ENCODE peak calls at places on chromosomes 5 and 9, in four cellular contexts. O is HepG2, L is K562, H is GM12878. C is an unnamed sample.

GRCh38 chr5:159581502-159582249 is 251.4 kb upstream of the IL12B start:
- DNase-seq in L (no peak), O (no peak), H (no peak), C (no peak)

GRCh38 chr5:151127926-151128325 is 29.7 kb downstream of the ANXA6 start:
- DNase-seq in H (no peak), O (no peak), L (no peak), C (no peak)

GRCh38 chr5:107088907-107089306 is 581.8 kb downstream of the EFNA5 start:
- DNase-seq in O (no peak), L (no peak), H (no peak), C (no peak)

GRCh38 chr9:10571699-10572098 is 41.1 kb downstream of the PTPRD start:
- DNase-seq in L (no peak), O (no peak), H (no peak), C (no peak)

GRCh38 chr9:126860757-126861466 is 473 bp downstream of the ZBTB34 start:
- DNase-seq in H (no peak), O (no peak), L (peak), C (peak)

GRCh38 chr9:121645003-121645402 is 6.4 kb upstream of the DAB2IP start:
- DNase-seq in H (no peak), O (no peak), L (no peak), C (no peak)

GRCh38 chr9:8362250-8362649 is 562.7 kb upstream of the DMAC1 start:
- DNase-seq in H (no peak), O (no peak), L (no peak), C (no peak)

GRCh38 chr9:114138537-114138936 is 16.8 kb upstream of the COL27A1 start:
- DNase-seq in H (no peak), O (no peak), L (no peak), C (no peak)

GRCh38 chr9:120308495-120308894 is 271.5 kb downstream of the CDK5RAP2 start:
- DNase-seq in L (no peak), O (no peak), H (no peak), C (no peak)

GRCh38 chr5:163306421-163306820 is 131.0 kb upstream of the CCNG1 start:
- DNase-seq in H (no peak), O (peak), L (peak), C (peak)

GRCh38 chr5:150284311-150284710 is 5.3 kb downstream of the CAMK2A start:
- DNase-seq in L (peak), O (no peak), H (no peak), C (no peak)

GRCh38 chr5:1202026-1202797 is 817 bp downstream of the SLC6A19 start:
- DNase-seq in L (no peak), H (no peak), O (no peak), C (no peak)

GRCh38 chr5:32339198-32339597 is 26.5 kb upstream of the MTMR12 start:
- DNase-seq in H (no peak), L (peak), O (no peak), C (no peak)

GRCh38 chr5:167743685-167744084 is 547.8 kb upstream of the WWC1 start:
- DNase-seq in H (no peak), L (no peak), O (no peak), C (no peak)

GRCh38 chr5:75265731-75266130 is 29.1 kb upstream of the ANKRD31 start:
- DNase-seq in O (peak), H (no peak), L (peak), C (peak)

GRCh38 chr5:69006030-69006429 is 87.8 kb upstream of the SLC30A5 start:
- DNase-seq in O (no peak), H (no peak), L (no peak), C (no peak)

GRCh38 chr9:121499427-121500164 is at the start of gene GGTA1:
- DNase-seq in L (peak), H (no peak), O (no peak), C (peak)

GRCh38 chr5:107563957-107564544 is 106.7 kb downstream of the EFNA5 start:
- DNase-seq in O (no peak), L (no peak), H (no peak), C (no peak)

GRCh38 chr5:159923008-159923407 is 6.7 kb downstream of the ADRA1B start:
- DNase-seq in H (no peak), O (no peak), L (no peak), C (no peak)

GRCh38 chr5:10826971-10827370 is 65.9 kb upstream of the DAP start:
- DNase-seq in L (no peak), O (no peak), H (no peak), C (no peak)

GRCh38 chr5:10828241-10828640 is 67.2 kb upstream of the DAP start:
- DNase-seq in O (no peak), L (no peak), H (no peak), C (no peak)

GRCh38 chr5:10825897-10826644 is 65.0 kb upstream of the DAP start:
- DNase-seq in L (peak), H (no peak), O (no peak), C (no peak)

GRCh38 chr5:10831416-10831815 is 70.4 kb upstream of the DAP start:
- DNase-seq in H (no peak), O (no peak), L (no peak), C (no peak)

DNA sequence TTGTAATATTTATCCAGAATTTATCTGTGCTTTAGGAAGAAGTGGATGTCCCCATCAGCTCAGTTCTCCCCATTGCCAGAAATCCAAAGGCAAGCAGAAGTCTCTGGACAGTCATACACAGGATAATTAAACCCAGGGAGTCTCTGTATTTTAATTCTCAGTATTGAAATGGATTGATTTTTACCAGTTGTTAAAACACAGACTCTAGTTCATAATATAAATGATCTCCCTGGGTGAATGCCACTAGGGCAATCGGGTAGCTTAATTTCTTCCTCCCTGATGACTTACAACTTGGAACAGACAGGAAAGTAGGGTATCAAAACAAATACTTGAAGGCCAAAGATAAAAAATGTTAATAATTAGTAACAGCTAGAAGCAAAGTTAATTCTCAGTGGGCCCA is 66.5 kb upstream of the DAP start:
- DNase-seq in L (no peak), H (no peak), O (no peak), C (no peak)
- TF ChIP-seq FOXM1 in L (no peak), H (no peak), O (no peak), C (no peak)

DNA sequence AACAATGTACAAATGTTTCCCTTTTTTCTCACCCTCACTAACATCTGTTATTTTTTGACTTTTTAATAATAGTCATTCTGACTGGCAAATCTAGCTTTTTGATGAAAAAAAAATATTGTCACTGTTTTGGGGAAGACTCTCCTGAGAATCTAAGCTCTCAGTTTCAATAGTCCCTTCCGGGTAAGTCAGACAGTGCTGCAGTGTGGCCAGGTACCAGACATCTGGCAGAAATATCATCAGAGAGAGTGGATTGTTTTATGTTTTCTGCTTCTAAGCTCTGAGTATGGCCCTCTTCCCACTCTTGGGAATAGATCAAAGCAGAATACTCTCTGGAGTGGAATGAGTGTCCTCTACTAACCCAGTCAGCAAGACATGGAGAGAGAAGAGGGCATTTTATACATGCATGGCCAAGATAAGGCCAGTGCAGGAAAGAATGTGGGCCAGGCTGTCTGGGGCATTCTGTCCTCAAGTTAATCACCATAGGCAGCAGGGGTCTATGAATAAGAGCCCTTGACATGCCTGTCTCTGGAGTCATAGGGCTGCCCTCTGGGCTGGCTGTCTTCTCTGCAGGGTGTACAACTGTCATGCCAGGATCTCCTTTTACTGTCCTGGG is 38.5 kb upstream of the OR2S2 start:
- DNase-seq in H (no peak), O (no peak), L (no peak), C (no peak)
- TF ChIP-seq BHLHE40 in H (no peak), O (no peak), L (no peak), C (no peak)

GRCh38 chr9:75907863-75908262 is 17.4 kb downstream of the PCSK5 start:
- DNase-seq in H (no peak), O (no peak), L (no peak), C (no peak)

GRCh38 chr9:75907329-75907728 is 16.9 kb downstream of the PCSK5 start:
- DNase-seq in O (peak), H (no peak), L (no peak), C (no peak)

GRCh38 chr9:75904364-75904763 is 13.9 kb downstream of the PCSK5 start:
- DNase-seq in O (no peak), H (no peak), L (no peak), C (no peak)

GRCh38 chr9:75903785-75904360 is 13.4 kb downstream of the PCSK5 start:
- DNase-seq in L (no peak), H (no peak), O (no peak), C (peak)

DNA sequence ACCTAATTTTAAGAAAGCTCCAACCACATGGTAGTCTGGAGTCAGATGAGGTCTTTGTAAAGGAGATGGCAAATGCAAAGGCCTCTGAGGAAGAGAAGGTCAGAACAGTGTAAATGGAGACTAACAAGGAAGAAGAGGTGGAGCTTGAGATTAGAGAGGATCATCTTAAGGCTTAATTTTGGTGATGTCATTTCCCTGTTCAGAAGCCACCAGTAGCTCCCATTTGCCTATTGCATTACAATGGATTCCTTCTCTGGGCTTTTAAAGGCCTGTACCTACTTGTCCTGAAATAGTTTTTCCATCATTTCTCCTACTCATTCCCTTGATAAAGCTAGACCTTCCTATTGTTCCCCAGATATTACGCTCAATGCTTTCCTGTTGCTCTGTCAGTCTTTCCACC is 16.1 kb downstream of the PCSK5 start:
- DNase-seq in L (no peak), O (no peak), H (no peak), C (no peak)
- TF ChIP-seq FOXM1 in L (no peak), O (no peak), H (no peak), C (no peak)

DNA sequence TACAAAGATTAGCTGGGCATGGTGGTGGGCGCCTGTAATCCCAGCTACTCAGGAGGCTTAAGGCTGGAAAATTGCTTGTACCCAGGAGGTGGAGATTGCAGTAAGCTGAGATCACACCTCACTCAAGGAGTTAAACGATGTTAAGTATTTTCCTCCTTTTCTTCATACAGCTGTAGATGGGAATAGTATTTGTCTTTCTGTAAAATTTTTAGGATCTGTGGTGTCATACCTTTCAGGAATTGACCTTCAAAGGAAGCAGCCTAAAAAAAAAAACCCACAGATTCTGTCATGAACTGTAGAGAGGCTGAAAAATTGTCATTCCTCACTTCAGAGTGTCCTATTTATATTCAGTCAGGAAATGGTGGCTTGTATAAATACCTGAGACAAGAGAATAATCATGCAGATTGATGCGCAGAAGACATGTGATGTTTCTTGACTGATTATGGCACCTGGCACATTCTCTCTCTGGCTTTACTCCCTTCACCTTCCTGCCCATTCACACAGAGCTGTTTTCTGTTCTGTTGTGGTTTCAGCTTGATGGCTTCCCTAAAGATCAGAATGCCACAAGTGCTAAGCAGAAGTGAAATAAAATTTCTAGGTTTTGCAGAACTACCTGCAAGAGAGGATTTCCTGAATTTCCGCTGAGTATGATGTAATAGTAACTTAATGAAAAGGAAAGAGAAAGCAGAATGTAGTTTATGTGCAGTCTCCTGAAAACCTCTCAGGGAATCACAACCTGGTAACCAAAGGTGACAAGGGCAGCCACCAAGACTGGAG is 3.8 kb downstream of the IFNA1 start:
- DNase-seq in H (peak), L (no peak), O (no peak), C (no peak)
- TF ChIP-seq BHLHE40 in H (peak), L (no peak), O (no peak), C (no peak)

DNA sequence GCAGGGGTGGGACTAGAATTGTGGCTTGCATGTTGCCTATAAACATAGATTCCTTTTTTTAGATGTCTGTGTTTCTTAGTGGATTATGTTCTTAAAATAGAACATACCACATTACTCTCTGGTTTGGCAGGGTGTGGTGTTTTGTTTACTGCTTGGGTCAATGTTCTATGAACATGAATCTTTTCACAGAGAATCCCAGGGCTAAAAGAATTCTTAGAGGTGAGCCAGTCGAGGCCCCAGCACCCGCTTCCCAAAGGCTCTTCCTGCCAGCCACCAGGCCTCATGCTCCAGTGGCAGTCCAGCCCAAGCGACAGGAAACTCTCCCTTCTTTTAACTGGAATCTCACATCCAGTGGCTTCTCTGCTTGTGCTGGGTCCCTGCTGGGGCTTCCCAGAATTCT is 126.6 kb downstream of the C9orf152 start:
- DNase-seq in O (no peak), H (no peak), L (no peak), C (no peak)
- TF ChIP-seq FOXM1 in O (no peak), H (no peak), L (no peak), C (no peak)

GRCh38 chr5:138128344-138128743 is 10.9 kb downstream of the NME5 start:
- DNase-seq in H (no peak), L (no peak), O (no peak), C (no peak)
- TF ChIP-seq BHLHE40 in H (no peak), L (no peak), O (no peak), C (no peak)

GRCh38 chr5:76487784-76488183 is 84.7 kb downstream of the IQGAP2 start:
- DNase-seq in L (peak), O (no peak), H (no peak), C (no peak)
- TF ChIP-seq FOXM1 in L (no peak), O (no peak), H (no peak), C (no peak)